ENCODE peak calls at places on chromosomes 1 and 21, in ten cellular contexts. A is nephron progenitor cell; F is WERI-Rb-1; K is IMR-90; E is progenitor cell of endocrine pancreas; D is CD4-positive, alpha-beta T cell; U is heart left ventricle; S is endothelial cell; I is Peyer's patch; V is cardiac fibroblast. Y is an unnamed sample.

GRCh38 chr1:150256549-150257341 is 829 bp upstream of the CA14 start:
- DNase-seq in E (no peak), I (no peak), S (peak; percentile 33), F (peak; percentile 51), U (no peak), V (no peak), A (peak; percentile 47), D (no peak), K (no peak), Y (no peak)

GRCh38 chr21:28261291-28261690 is 731.4 kb downstream of the LTN1 start:
- DNase-seq in U (no peak), E (no peak), D (no peak), V (no peak), I (no peak), S (no peak), F (no peak), K (no peak), A (no peak), Y (no peak)

GRCh38 chr1:121458291-121459048 is 273.7 kb downstream of the SRGAP2C start:
- DNase-seq in F (no peak), V (no peak), I (no peak), A (no peak), E (no peak), U (no peak), D (no peak), K (no peak), S (no peak), Y (no peak)

GRCh38 chr1:7389201-7389785 is 381.8 kb upstream of the VAMP3 start:
- DNase-seq in A (no peak), F (peak; percentile 36), V (peak; percentile 5), I (no peak), D (no peak), E (peak; percentile 6), U (no peak), K (peak; percentile 38), S (no peak), Y (no peak)

GRCh38 chr1:230148768-230149469 is 81.9 kb downstream of the GALNT2 start:
- DNase-seq in D (no peak), U (no peak), A (no peak), S (no peak), V (no peak), F (no peak), E (no peak), I (no peak), K (no peak), Y (no peak)

GRCh38 chr1:94334156-94334555 is 84.0 kb upstream of the ABCD3 start:
- DNase-seq in E (no peak), F (no peak), K (peak; percentile 16), V (no peak), U (no peak), D (no peak), A (no peak), S (no peak), I (no peak), Y (no peak)

GRCh38 chr1:10794724-10795304 is 1.6 kb downstream of the CASZ1 start:
- DNase-seq in E (no peak), F (peak; percentile 30), K (no peak), U (peak; percentile 49), D (no peak), S (peak; percentile 18), A (peak; percentile 57), V (no peak), I (no peak), Y (no peak)

GRCh38 chr1:232038704-232039103 is 412.1 kb downstream of the DISC1 start:
- DNase-seq in A (no peak), D (no peak), K (no peak), U (peak; percentile 58), E (no peak), S (no peak), I (no peak), F (peak; percentile 57), V (peak; percentile 34), Y (no peak)

GRCh38 chr1:233975486-233975885 is 71.0 kb downstream of the SLC35F3 start:
- DNase-seq in V (no peak), U (no peak), D (no peak), E (no peak), F (no peak), A (no peak), K (no peak), S (no peak), I (no peak), Y (no peak)

DNA sequence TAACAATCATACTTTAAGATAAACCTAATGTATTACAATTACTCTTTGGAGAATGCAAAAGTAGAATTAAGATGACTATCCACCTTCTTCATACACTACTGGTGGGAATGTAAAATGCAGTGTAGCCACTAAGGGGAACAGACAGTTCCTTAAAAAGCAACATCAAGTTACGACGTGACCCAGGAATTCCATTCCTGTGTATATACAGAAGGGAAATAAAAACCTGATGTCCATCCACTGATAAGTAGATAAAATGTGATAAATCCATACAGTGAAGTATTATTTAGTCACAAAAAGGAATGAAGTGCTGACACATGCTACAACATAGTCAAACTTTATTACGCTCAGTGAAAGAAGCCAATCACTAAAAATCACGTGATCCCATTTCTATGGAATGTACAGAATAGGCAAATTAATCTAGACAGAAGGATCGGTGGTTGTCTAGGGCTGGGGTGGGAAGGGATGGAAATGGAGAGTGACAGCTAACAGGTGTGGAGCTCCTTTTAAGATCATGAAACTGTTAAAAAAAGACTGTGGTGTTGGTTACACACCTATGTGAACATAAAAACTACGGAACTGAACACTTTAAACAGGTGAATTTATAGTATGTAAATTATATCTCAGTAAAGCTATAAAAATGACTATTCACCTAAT is 42.1 kb downstream of the NRIP1 start:
- DNase-seq in S (no peak), U (no peak), V (no peak), K (peak; percentile 28), A (no peak), D (no peak), I (no peak), F (no peak), E (no peak), Y (no peak)
- TF ChIP-seq CTCF in S (no peak), U (no peak), V (peak; percentile 18), K (no peak), A (no peak), D (no peak), I (peak; percentile 9), F (no peak), E (no peak), Y (no peak)

GRCh38 chr1:189220750-189221149 is 1256.9 kb downstream of the BRINP3 start:
- DNase-seq in V (peak; percentile 0), U (no peak), D (no peak), K (no peak), A (no peak), F (no peak), E (no peak), S (no peak), I (no peak), Y (no peak)
- TF ChIP-seq CTCF in V (no peak), U (no peak), D (no peak), K (peak; percentile 51), A (peak; percentile 16), F (no peak), E (peak; percentile 30), S (peak; percentile 30), I (no peak), Y (no peak)

GRCh38 chr1:153631047-153632022 is 2.5 kb upstream of the CHTOP start:
- DNase-seq in D (no peak), K (no peak), S (no peak), U (no peak), V (no peak), I (peak; percentile 42), F (no peak), E (no peak), A (no peak), Y (no peak)

GRCh38 chr1:153636312-153636711 is 2.4 kb downstream of the CHTOP start:
- DNase-seq in A (no peak), U (no peak), S (no peak), D (no peak), K (no peak), I (no peak), E (no peak), F (no peak), V (no peak), Y (no peak)

GRCh38 chr1:153633161-153633746 is 612 bp upstream of the CHTOP start:
- DNase-seq in V (no peak), U (peak; percentile 71), F (no peak), I (no peak), S (no peak), A (no peak), E (no peak), D (no peak), K (no peak), Y (no peak)

GRCh38 chr1:153635872-153636271 is 2.0 kb downstream of the CHTOP start:
- DNase-seq in V (no peak), A (no peak), K (no peak), S (no peak), F (no peak), U (no peak), E (no peak), I (peak; percentile 18), D (no peak), Y (no peak)

GRCh38 chr1:153633747-153634665 is at the start of gene CHTOP:
- DNase-seq in A (peak; percentile 93), F (peak; percentile 100), U (peak; percentile 97), E (peak; percentile 87), D (peak; percentile 95), S (peak; percentile 95), V (peak; percentile 99), I (peak; percentile 99), K (peak; percentile 99), Y (peak; percentile 98)
- TF ChIP-seq CTCF in A (no peak), F (no peak), U (no peak), E (no peak), D (no peak), S (no peak), V (no peak), I (peak; percentile 9), K (no peak), Y (no peak)

GRCh38 chr1:158251160-158251559 is 3.1 kb upstream of the CD1A start:
- DNase-seq in U (no peak), I (no peak), F (no peak), D (no peak), S (no peak), A (no peak), E (no peak), V (no peak), K (no peak), Y (no peak)

GRCh38 chr1:158249646-158250045 is 4.6 kb upstream of the CD1A start:
- DNase-seq in F (no peak), D (no peak), I (no peak), S (no peak), U (no peak), K (no peak), E (no peak), A (no peak), V (no peak), Y (no peak)

GRCh38 chr1:158248771-158249170 is 5.5 kb upstream of the CD1A start:
- DNase-seq in F (no peak), V (no peak), I (no peak), S (no peak), U (no peak), A (no peak), K (no peak), E (no peak), D (no peak), Y (no peak)

GRCh38 chr1:158248122-158248521 is 6.1 kb upstream of the CD1A start:
- DNase-seq in D (peak; percentile 8), A (no peak), S (no peak), K (no peak), I (no peak), F (no peak), U (peak; percentile 11), V (no peak), E (no peak), Y (peak; percentile 32)

DNA sequence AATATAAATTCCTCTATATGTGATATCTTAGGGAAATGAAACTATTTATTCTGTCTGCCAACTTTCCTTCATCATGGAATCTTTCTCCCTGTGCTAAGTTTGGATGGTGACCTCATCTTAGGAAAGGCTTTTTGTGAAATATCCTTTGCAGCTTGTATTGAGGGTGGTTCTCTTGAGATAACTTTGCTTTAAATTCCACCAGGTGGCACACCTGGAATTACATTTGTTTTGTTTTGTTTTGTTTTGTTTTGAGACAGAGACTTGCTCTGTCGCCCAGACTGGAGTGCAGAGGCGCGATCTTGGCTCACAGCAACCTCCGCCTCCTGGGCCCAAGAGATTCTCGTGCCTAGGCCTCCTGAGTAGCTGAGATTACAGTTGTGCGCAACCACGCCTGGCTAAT is 7.6 kb upstream of the CD1A start:
- DNase-seq in S (no peak), A (no peak), U (no peak), I (no peak), D (no peak), E (no peak), F (no peak), V (peak; percentile 33), K (no peak), Y (no peak)
- TF ChIP-seq CTCF in S (no peak), A (no peak), U (no peak), I (no peak), D (no peak), E (no peak), F (no peak), V (no peak), K (no peak), Y (no peak)